ENCODE peak calls at places on chromosomes 2 and 18, in eight cellular contexts. Z, M, P, Q, R, L, I and W are unnamed samples.

GRCh38 chr18:23479829-23480505 is 23.3 kb upstream of the RMC1 start:
- DNase-seq in L (no peak), Q (no peak), R (no peak), P (no peak), M (no peak), Z (no peak), I (no peak), W (no peak)

GRCh38 chr2:4792126-4792525 is 900.1 kb upstream of the SOX11 start:
- DNase-seq in R (no peak), M (no peak), P (no peak), Q (no peak), Z (no peak), L (no peak), I (no peak), W (no peak)

GRCh38 chr18:59091204-59091603 is 48.5 kb upstream of the SEC11C start:
- DNase-seq in Q (no peak), P (no peak), R (no peak), Z (no peak), L (no peak), M (no peak), I (no peak), W (no peak)

GRCh38 chr2:137969418-137969765 is 5.1 kb downstream of the HNMT start:
- DNase-seq in L (no peak), I (no peak), M (peak), P (peak), R (no peak), Z (peak), Q (no peak), W (no peak)

GRCh38 chr2:157932480-157933205 is 56.5 kb upstream of the ACVR1 start:
- DNase-seq in Q (no peak), L (no peak), Z (no peak), R (no peak), I (no peak), M (peak), P (no peak), W (no peak)

GRCh38 chr18:72342933-72343332 is 201.2 kb downstream of the CBLN2 start:
- DNase-seq in Q (no peak), I (no peak), R (no peak), M (peak), P (no peak), L (no peak), Z (no peak), W (no peak)

GRCh38 chr18:53152478-53152877 is 812.5 kb downstream of the DCC start:
- DNase-seq in Q (no peak), L (no peak), M (no peak), R (no peak), P (no peak), Z (no peak), I (no peak), W (no peak)

GRCh38 chr2:69123182-69123581 is 110.2 kb downstream of the ANTXR1 start:
- DNase-seq in Q (no peak), P (no peak), M (peak), Z (no peak), I (no peak), R (no peak), L (no peak), W (no peak)

GRCh38 chr2:237674731-237675276 is 47.4 kb downstream of the LRRFIP1 start:
- DNase-seq in Q (peak), P (peak), I (peak), M (peak), R (peak), L (peak), Z (no peak), W (peak)

GRCh38 chr2:160199053-160199452 is 1.0 kb downstream of the ITGB6 start:
- DNase-seq in P (no peak), M (no peak), Q (no peak), I (no peak), R (no peak), Z (no peak), L (no peak), W (no peak)

GRCh38 chr2:149023091-149023490 is 15.4 kb upstream of the LYPD6B start:
- DNase-seq in I (no peak), L (no peak), Z (no peak), P (no peak), M (no peak), R (no peak), Q (no peak), W (no peak)

GRCh38 chr2:232436381-232437129 is 19.4 kb upstream of the ALPI start:
- DNase-seq in M (no peak), P (no peak), L (no peak), R (peak), Z (no peak), Q (no peak), I (no peak), W (no peak)

GRCh38 chr2:221068123-221068522 is 504.0 kb downstream of the EPHA4 start:
- DNase-seq in Q (no peak), R (no peak), Z (no peak), M (no peak), I (no peak), L (no peak), P (no peak), W (no peak)
- TF ChIP-seq CTCF in Q (no peak), R (no peak), Z (no peak), M (no peak), I (no peak), L (no peak), P (no peak), W (peak)

GRCh38 chr2:30686669-30687068 is 120.6 kb downstream of the CAPN13 start:
- DNase-seq in R (no peak), P (no peak), Q (peak), M (no peak), Z (no peak), I (no peak), L (no peak), W (peak)

GRCh38 chr2:30684026-30684425 is 123.2 kb downstream of the CAPN13 start:
- DNase-seq in Z (no peak), L (no peak), I (no peak), Q (peak), M (no peak), R (no peak), P (no peak), W (peak)

GRCh38 chr2:30684546-30684945 is 122.7 kb downstream of the CAPN13 start:
- DNase-seq in I (no peak), P (no peak), R (no peak), Q (peak), L (no peak), M (no peak), Z (no peak), W (peak)

GRCh38 chr2:30684996-30685395 is 122.2 kb downstream of the CAPN13 start:
- DNase-seq in Q (peak), M (no peak), L (no peak), Z (no peak), R (no peak), P (no peak), I (no peak), W (peak)

GRCh38 chr2:30686000-30686399 is 121.2 kb downstream of the CAPN13 start:
- DNase-seq in I (no peak), M (no peak), Q (peak), Z (no peak), P (no peak), R (no peak), L (no peak), W (peak)
- TF ChIP-seq CTCF in I (peak), M (no peak), Q (no peak), Z (peak), P (no peak), R (peak), L (peak), W (peak)

DNA sequence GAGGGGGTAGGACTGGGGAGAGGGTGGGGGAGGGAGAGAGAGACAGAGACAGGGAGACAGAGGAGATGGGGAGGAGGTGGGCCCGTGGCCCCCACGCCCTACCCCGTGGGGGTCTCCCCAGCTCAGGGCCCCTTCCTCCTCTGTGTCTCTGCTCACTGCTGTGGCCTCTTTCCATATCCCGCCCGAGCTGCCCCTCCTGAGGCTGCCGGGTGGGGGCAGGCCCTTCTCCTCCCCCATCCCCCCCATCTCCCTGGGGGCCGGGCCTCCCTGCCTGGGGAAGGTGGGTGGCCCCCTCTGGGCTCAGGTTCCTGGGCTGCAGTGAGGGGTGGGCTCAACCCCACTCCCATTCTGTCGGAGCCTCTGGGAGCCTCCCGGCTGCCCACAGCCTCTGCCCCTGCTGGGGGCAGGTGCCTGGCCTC is 332 bp upstream of the PDCD1 start:
- DNase-seq in L (peak), Q (no peak), M (no peak), R (no peak), P (no peak), Z (no peak), I (no peak), W (no peak)
- TF ChIP-seq CTCF in L (no peak), Q (no peak), M (no peak), R (no peak), P (no peak), Z (no peak), I (no peak), W (no peak)

DNA sequence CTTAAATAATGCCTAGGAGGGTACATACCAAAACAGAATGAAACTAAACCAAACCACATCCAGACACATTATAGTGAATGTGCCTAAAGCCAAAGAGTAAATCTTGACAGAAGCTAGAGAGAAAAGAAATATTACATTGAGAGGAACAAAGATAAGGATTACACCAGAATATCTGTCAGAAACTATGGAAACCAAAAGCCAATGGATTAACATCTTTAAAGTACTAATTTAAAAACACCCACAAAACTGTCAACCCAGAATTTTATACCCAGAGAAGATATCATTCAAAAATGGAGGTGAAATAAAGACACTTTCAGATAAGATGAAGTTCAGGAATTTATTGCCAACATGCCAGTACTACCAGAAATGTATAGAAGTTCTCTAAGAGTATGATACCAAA is 198.5 kb upstream of the ZEB2 start:
- DNase-seq in I (no peak), L (no peak), Z (no peak), M (no peak), R (no peak), P (no peak), Q (no peak), W (no peak)
- TF ChIP-seq CTCF in I (no peak), L (no peak), Z (no peak), M (no peak), R (no peak), P (no peak), Q (no peak), W (no peak)

DNA sequence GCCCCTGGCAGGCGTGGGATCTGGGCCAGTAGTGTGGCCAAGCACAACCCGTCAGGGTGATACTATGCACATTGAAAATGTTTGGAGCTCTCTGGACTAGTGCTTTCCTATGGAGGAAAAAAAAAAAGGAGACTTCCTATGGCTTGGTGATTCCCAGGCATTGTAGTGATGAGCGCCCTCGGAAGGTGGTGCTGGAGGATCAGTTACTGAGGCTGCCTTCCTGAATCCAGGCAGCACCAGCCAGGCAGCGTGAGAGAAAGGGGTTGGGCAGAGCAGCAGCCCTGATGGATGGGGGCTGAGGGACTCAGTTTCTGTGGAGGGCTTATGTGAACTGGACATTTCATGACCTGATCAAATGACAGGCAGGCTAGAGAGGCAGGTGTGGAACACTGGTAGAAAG is 70.9 kb downstream of the CHRNA1 start:
- DNase-seq in P (no peak), Z (no peak), Q (no peak), L (no peak), R (no peak), I (no peak), M (no peak), W (no peak)
- TF ChIP-seq CTCF in P (no peak), Z (no peak), Q (no peak), L (no peak), R (no peak), I (no peak), M (no peak), W (no peak)

GRCh38 chr2:88493481-88493880 is 41.0 kb upstream of the FOXI3 start:
- DNase-seq in Z (no peak), L (no peak), Q (no peak), P (no peak), I (no peak), M (no peak), R (no peak), W (no peak)

GRCh38 chr2:88492002-88492401 is 39.5 kb upstream of the FOXI3 start:
- DNase-seq in M (no peak), Q (no peak), P (no peak), R (no peak), Z (no peak), I (no peak), L (no peak), W (no peak)

GRCh38 chr2:88483200-88483599 is 30.7 kb upstream of the FOXI3 start:
- DNase-seq in Q (no peak), L (no peak), Z (no peak), R (no peak), I (peak), M (no peak), P (no peak), W (no peak)

GRCh38 chr2:88489181-88489580 is 36.7 kb upstream of the FOXI3 start:
- DNase-seq in R (no peak), Q (no peak), I (no peak), M (no peak), Z (no peak), P (no peak), L (no peak), W (no peak)
- TF ChIP-seq CTCF in R (no peak), Q (no peak), I (no peak), M (no peak), Z (no peak), P (no peak), L (no peak), W (no peak)

GRCh38 chr2:71070294-71071025 is 2.0 kb downstream of the NAGK start:
- DNase-seq in P (no peak), Q (peak), R (no peak), M (peak), I (no peak), Z (no peak), L (no peak), W (no peak)

GRCh38 chr2:71073475-71073874 is 5.0 kb downstream of the NAGK start:
- DNase-seq in M (no peak), I (no peak), R (no peak), Z (no peak), Q (peak), L (no peak), P (no peak), W (no peak)

GRCh38 chr2:71072492-71072891 is 4.0 kb downstream of the NAGK start:
- DNase-seq in R (no peak), P (no peak), I (no peak), Z (no peak), M (no peak), Q (peak), L (no peak), W (no peak)

GRCh38 chr2:71069376-71069775 is 928 bp downstream of the NAGK start:
- DNase-seq in M (peak), P (no peak), L (no peak), R (no peak), I (no peak), Z (no peak), Q (peak), W (no peak)

DNA sequence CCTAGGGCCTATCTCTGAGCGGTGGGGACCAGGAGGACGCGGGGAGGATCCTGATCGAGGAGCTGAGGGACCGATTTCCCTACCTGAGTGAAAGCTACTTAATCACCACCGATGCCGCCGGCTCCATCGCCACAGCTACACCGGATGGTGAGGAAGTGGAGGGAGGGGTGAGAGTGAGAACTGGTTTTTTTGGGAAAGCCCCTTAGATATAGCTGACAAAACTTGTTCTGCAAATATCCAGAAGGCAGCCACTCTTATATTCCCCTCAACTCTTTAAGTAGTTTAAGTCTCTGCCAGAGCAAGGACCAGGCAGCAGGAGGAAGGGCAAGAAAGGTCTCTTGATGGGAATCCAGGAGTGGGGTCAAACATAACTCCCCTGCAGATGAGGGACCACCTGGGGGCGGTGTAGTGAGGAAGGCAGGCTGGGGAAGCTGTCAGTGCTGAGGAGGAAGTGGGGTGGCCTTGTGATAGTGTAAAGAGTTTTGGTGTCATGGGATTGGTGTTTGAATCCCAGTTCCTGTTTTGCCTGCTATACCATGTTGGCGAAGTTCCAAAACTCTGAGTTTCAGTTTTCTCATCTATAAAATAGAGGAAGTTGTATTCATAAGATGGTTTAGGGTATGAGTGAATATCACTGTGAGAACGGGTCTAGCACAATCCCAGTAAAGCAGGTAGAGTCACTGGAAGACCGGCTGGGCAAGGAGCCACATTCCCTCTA is 3.4 kb downstream of the NAGK start:
- DNase-seq in P (no peak), R (no peak), Z (no peak), M (no peak), Q (peak), I (no peak), L (no peak), W (no peak)
- TF ChIP-seq CTCF in P (no peak), R (no peak), Z (no peak), M (no peak), Q (no peak), I (no peak), L (no peak), W (no peak)

DNA sequence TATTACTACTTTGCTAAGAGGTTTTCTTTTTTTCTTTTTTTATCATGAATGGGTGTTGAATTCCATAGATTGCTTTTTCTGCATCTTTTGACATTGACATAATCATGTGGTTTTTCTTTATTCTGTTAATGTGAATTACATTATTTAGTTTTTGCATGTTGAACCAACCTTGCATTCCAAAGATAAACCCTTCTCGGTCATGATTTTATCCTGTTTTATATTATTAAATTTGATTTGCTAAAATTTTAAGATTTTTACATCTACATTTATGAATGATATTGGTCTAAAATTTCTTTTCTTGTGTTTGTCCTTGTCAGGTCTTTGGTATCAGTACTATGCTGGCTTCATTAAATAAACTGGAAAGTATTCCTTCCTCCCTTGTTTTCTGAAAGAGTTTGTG is 87.5 kb upstream of the FOSL2 start:
- DNase-seq in L (no peak), Z (no peak), R (no peak), M (no peak), P (no peak), Q (no peak), I (no peak), W (no peak)
- TF ChIP-seq CTCF in L (no peak), Z (no peak), R (no peak), M (no peak), P (no peak), Q (no peak), I (no peak), W (no peak)